ENCODE peak calls at places on chromosomes 16 and 17, in six cellular contexts. R is neuronal stem cell, Z is H9, S is trophoblast cell, I is IMR-90, C is H1. W is an unnamed sample.

GRCh38 chr16:58299757-58300349 is 5.0 kb upstream of the PRSS54 start:
- DNase-seq in R (no peak), Z (peak), S (peak), I (peak), C (peak), W (no peak)

GRCh38 chr17:12927541-12928425 is 90.0 kb downstream of the ELAC2 start:
- DNase-seq in R (no peak), Z (no peak), S (peak), I (no peak), C (no peak), W (no peak)

GRCh38 chr16:11726008-11726407 is 16.6 kb downstream of the TXNDC11 start:
- DNase-seq in R (no peak), Z (no peak), S (no peak), I (no peak), C (no peak), W (no peak)

GRCh38 chr16:12095275-12096161 is 119.0 kb downstream of the SNX29 start:
- DNase-seq in R (peak), Z (peak), S (peak), I (peak), C (peak), W (peak)

GRCh38 chr16:88936008-88936912 is 40.7 kb downstream of the CBFA2T3 start:
- DNase-seq in R (no peak), Z (peak), S (peak), I (no peak), C (no peak), W (no peak)

GRCh38 chr17:28057731-28058246 is 15.3 kb downstream of the NLK start:
- DNase-seq in R (no peak), Z (no peak), S (peak), I (peak), C (no peak), W (peak)

GRCh38 chr16:57315401-57315800 is 30.9 kb upstream of the PLLP start:
- DNase-seq in R (no peak), Z (no peak), S (no peak), I (no peak), C (peak), W (no peak)

GRCh38 chr16:57023541-57024249 is 34.3 kb downstream of the NLRC5 start:
- DNase-seq in R (no peak), Z (no peak), S (no peak), I (no peak), C (no peak), W (no peak)

GRCh38 chr16:2090819-2091721 is 43.3 kb downstream of the TSC2 start:
- DNase-seq in R (peak), Z (peak), S (peak), I (no peak), C (peak), W (peak)

GRCh38 chr17:4032245-4032644 is 68.0 kb upstream of the ATP2A3 start:
- DNase-seq in R (no peak), Z (no peak), S (no peak), I (no peak), C (no peak), W (no peak)

GRCh38 chr17:37605813-37606505 is 3.3 kb downstream of the SYNRG start:
- DNase-seq in R (no peak), Z (no peak), S (no peak), I (no peak), C (no peak), W (no peak)

GRCh38 chr16:59880626-59881025 is 1146.5 kb upstream of the GOT2 start:
- DNase-seq in R (no peak), Z (no peak), S (no peak), I (no peak), C (no peak), W (no peak)

GRCh38 chr17:81727324-81728031 is 15.4 kb downstream of the SLC25A10 start:
- DNase-seq in R (no peak), Z (no peak), S (no peak), I (no peak), C (no peak), W (no peak)

GRCh38 chr17:32102697-32103096 is 39.6 kb upstream of the RHOT1 start:
- DNase-seq in R (no peak), Z (no peak), S (peak), I (peak), C (peak), W (peak)

GRCh38 chr16:30953111-30953510 is 4.2 kb downstream of the ORAI3 start:
- DNase-seq in R (no peak), Z (no peak), S (no peak), I (no peak), C (no peak), W (no peak)

GRCh38 chr17:38746893-38747384 is 1.2 kb downstream of the PCGF2 start:
- DNase-seq in R (no peak), Z (no peak), S (no peak), I (no peak), C (no peak), W (no peak)

GRCh38 chr16:11470676-11471415 is 115.9 kb downstream of the LITAF start:
- DNase-seq in R (no peak), Z (no peak), S (no peak), I (peak), C (no peak), W (no peak)

GRCh38 chr16:88329726-88330700 is 52.7 kb upstream of the ZNF469 start:
- DNase-seq in R (no peak), Z (no peak), S (no peak), I (no peak), C (no peak), W (no peak)

GRCh38 chr16:89395150-89396142 is 94.9 kb downstream of the ANKRD11 start:
- DNase-seq in R (no peak), Z (no peak), S (peak), I (peak), C (no peak), W (peak)

GRCh38 chr16:67865318-67865717 is 7.5 kb upstream of the EDC4 start:
- DNase-seq in R (no peak), Z (peak), S (peak), I (peak), C (no peak), W (peak)

GRCh38 chr16:79918916-79919315 is 318.4 kb upstream of the MAF start:
- DNase-seq in R (no peak), Z (no peak), S (no peak), I (no peak), C (no peak), W (no peak)

GRCh38 chr17:44556114-44556853 is 1.0 kb upstream of the FZD2 start:
- DNase-seq in R (peak), Z (peak), S (peak), I (peak), C (peak), W (peak)

GRCh38 chr16:70703041-70703834 is 17.4 kb upstream of the MTSS2 start:
- DNase-seq in R (no peak), Z (peak), S (peak), I (peak), C (no peak), W (peak)

DNA sequence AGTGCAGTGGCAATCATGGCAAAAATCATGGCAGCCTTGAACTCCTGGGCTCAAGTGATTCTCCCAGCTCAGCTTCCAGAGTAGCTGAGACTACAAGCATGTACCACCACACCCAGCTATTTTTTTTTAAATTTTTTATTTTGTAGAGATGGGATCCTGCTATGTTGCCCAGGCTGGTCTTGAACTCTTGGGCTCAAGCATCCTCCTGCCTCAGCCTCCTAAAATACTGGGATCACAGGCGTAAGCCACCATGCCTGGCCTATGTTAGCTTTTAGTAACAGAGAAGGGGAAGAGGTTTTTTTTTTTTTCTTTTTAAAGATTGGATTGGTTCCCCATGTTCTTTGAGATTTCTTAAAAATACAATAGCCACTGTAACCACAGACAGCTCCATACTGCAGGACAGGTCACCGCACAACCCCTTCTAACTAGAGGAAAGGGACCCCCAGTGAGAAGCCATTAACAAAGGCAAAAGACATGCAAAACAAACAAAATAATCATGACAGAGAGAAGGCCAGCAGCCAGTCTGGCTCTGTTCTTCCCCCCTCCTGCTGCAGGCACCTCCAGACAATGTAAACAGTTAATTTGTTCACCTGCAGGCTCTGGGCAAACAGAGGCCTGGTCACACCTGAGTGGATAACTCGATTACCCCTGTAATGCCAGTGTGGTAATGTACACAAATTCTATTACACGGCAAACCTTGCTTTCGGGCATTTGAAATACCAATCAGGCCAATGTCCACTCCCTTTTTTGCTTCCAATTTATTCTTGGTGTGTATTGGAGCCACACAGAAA is 52.8 kb downstream of the SNX11 start:
- DNase-seq in R (no peak), Z (peak), S (no peak), I (no peak), C (peak), W (no peak)
- H3K4ac ChIP-seq in R (no peak), Z (no peak), S (no peak), I (no peak), C (no peak), W (no peak)

DNA sequence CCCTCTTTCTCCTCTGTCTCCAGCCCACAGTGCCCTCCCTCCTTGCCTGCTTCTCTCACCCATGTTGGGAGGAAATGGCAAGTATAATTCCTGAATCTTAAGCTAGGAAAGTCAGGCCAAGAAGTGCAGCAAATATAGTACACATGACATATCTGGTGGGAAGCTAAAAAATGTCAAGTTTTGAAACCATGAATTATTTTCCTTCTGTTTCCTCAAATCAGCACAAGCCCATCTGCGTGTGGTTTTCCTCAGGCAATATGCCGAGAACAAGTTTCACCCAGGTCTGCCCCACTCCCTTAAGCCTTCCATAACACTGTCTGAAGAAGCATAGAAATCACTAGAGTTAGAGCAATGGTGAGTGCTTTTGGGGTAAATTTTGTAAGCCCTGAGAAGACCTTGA is 502.8 kb upstream of the CDH11 start:
- DNase-seq in R (no peak), Z (no peak), S (no peak), I (no peak), C (no peak), W (no peak)
- H4K91ac ChIP-seq in R (no peak), Z (no peak), S (no peak), I (no peak), C (no peak), W (no peak)

GRCh38 chr17:65418622-65419021 is 142.8 kb downstream of the AXIN2 start:
- DNase-seq in R (no peak), Z (no peak), S (no peak), I (no peak), C (no peak), W (no peak)

GRCh38 chr17:65417406-65418221 is 143.8 kb downstream of the AXIN2 start:
- DNase-seq in R (no peak), Z (no peak), S (no peak), I (no peak), C (no peak), W (no peak)

DNA sequence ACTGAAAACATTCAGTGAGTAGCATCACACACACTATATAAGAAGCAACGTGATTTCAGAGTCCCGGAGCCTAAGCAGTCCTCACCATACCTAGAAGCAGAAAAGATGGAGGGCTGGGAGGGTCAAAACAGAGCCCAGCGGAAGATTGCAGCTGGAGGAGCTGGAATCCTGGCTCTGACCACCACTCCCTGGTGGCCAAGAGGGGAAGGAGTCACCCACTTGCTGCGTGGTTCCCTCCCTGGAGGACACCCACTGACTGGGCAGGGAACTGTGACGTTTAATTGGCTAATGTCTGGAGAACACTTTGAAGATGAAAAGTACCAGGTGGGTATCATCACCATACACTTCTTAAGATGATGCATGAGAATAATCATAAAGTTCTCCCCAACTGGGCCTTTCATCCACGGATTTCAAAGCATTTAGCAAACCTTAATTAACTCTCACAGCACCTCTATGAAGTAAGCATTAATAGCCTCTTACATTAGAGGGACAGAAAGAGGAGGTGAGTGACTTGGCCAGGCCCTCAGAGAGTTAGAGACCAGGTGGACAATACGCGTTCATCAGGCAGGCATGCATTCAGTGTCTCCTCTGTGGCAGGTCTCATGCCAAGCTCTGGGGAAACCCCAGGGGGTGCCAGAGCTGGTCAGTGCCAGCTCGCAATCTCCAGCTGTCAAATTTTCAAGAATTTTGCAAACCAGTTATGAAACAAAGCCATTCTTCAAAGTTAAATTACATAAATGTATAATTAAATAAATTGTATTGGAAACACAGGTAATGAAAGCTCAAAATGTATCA is 137.9 kb downstream of the AXIN2 start:
- DNase-seq in R (no peak), Z (no peak), S (no peak), I (no peak), C (no peak), W (no peak)
- H3K14ac ChIP-seq in R (no peak), Z (no peak), S (no peak), I (no peak), C (no peak), W (no peak)

GRCh38 chr16:48121276-48121675 is 34.5 kb downstream of the ABCC12 start:
- DNase-seq in R (no peak), Z (no peak), S (no peak), I (no peak), C (no peak), W (no peak)

GRCh38 chr16:48115299-48115698 is 40.5 kb downstream of the ABCC12 start:
- DNase-seq in R (no peak), Z (no peak), S (no peak), I (no peak), C (no peak), W (no peak)

GRCh38 chr16:48114410-48114809 is 41.4 kb downstream of the ABCC12 start:
- DNase-seq in R (no peak), Z (no peak), S (no peak), I (no peak), C (no peak), W (no peak)

GRCh38 chr16:48118841-48119240 is 37.0 kb downstream of the ABCC12 start:
- DNase-seq in R (no peak), Z (no peak), S (no peak), I (no peak), C (no peak), W (no peak)

GRCh38 chr16:48117217-48118105 is 38.3 kb downstream of the ABCC12 start:
- DNase-seq in R (peak), Z (peak), S (peak), I (no peak), C (peak), W (peak)
- H3K4ac ChIP-seq in R (no peak), Z (no peak), S (no peak), I (peak), C (peak), W (peak)

GRCh38 chr17:54085934-54086333 is 263.2 kb downstream of the KIF2B start:
- DNase-seq in R (no peak), Z (peak), S (no peak), I (no peak), C (no peak), W (no peak)

DNA sequence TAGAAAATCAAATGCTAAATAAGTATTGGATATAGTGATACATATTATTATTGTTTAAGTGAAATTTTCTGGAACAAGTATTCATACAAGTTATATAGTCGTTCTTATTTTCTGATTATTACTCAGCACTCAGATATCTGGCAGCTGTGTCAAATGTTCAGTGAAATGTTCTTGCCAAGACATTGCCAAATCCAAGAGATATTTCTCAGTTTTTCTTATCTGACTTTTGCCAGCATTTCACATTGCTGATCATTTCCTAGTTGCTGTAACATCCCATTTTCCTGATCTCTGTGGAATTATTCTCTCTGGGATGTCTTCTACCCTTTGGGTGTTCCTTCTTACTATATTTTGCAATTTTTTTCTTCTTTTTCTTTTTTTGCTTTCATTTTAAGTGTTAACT is 262.3 kb downstream of the KIF2B start:
- DNase-seq in R (no peak), Z (no peak), S (no peak), I (no peak), C (no peak), W (no peak)
- H4K91ac ChIP-seq in R (no peak), Z (no peak), S (no peak), I (no peak), C (no peak), W (no peak)

GRCh38 chr17:55134486-55135157 is 130.1 kb upstream of the HLF start:
- DNase-seq in R (no peak), Z (no peak), S (no peak), I (peak), C (no peak), W (no peak)

GRCh38 chr17:55133583-55133982 is 131.2 kb upstream of the HLF start:
- DNase-seq in R (no peak), Z (no peak), S (no peak), I (no peak), C (no peak), W (no peak)
- H3K14ac ChIP-seq in R (no peak), Z (no peak), S (no peak), I (no peak), C (no peak), W (no peak)

DNA sequence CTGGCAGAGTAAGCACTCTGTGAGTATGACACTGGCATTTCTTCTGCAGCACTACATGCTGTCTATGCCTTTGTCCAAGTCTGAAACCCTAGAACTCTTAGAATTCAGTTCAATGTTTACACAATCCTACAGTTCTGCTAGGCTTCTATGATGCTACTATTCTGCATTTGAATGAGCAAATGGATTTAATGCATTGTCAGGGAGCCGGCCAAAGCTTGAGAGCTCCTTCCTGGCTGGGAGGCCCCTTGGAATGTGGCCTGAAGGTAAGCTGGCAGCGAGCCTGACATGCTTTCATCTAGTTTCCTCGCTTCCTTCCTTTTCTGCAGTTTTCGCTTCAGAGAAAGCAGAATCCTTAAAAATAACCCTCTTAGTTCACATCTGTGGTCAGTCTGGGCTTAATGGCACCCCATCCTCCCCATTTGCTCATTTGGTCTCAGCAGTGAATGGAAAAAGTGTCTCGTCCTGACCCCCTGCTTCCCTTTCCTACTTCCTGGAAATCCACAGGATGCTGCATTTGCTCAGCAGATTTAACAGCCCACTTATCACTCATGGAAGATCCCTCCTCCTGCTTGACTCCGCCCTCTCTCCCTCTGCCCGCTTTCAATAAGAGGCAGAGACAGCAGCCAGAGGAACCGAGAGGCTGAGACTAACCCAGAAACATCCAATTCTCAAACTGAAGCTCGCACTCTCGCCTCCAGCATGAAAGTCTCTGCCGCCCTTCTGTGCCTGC is at the start of gene CCL2:
- DNase-seq in R (no peak), Z (peak), S (no peak), I (peak), C (peak), W (peak)
- H3K4ac ChIP-seq in R (no peak), Z (no peak), S (no peak), I (peak), C (no peak), W (peak)

DNA sequence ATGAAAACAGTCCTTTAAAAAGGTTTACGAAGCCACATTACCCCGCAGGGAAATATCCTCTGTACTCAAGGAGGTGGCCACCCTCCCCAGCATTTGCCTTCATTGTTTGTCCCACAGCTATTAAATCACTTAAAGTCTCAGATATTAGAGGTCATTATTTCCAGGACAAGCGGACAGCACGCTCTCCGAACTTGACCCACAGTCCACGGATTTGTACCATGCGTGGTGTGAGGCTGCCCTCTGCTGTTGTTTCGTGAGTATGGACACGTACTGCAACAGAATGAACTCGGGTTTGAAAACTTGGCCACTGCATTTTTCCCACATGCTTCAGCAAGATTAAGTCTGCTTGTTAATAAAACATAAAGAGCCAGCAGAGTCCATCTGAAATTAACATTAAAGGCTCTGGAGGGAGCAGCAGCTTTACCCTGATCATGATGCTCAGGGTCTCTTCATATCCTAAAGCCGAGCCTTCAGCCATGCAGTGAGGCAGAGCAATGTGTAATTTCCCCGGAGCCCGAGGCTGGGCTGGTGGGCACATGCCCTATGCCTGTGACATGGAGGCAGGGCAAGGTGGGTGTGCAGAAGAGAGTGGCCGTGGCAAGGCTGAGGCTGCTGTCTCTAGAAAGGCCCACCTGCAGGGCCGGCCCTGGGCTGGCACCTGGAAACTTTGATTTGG is 19.7 kb downstream of the MEAK7 start:
- DNase-seq in R (no peak), Z (no peak), S (peak), I (peak), C (peak), W (peak)
- H4K91ac ChIP-seq in R (no peak), Z (no peak), S (no peak), I (no peak), C (no peak), W (no peak)